ENCODE peak calls at places on chromosomes 12 and 14, in seven cellular contexts. R, K, I, X, P, H and N are unnamed samples.

GRCh38 chr12:102765736-102766135 is 151.3 kb downstream of the PAH start:
- DNase-seq in R (no peak), K (no peak), I (no peak), X (no peak), P (no peak), H (no peak), N (no peak)

GRCh38 chr12:29733060-29733459 is 50.7 kb downstream of the TMTC1 start:
- DNase-seq in R (no peak), K (no peak), I (no peak), X (no peak), P (no peak), H (no peak), N (no peak)

GRCh38 chr12:29794869-29795268 is 11.1 kb upstream of the TMTC1 start:
- DNase-seq in R (no peak), K (no peak), I (no peak), X (no peak), P (no peak), H (no peak), N (no peak)

GRCh38 chr12:54526800-54527630 is 22.4 kb upstream of the PDE1B start:
- DNase-seq in R (no peak), K (no peak), I (no peak), X (peak), P (no peak), H (no peak), N (no peak)

GRCh38 chr14:24426912-24427536 is 2.4 kb downstream of the CBLN3 start:
- DNase-seq in R (no peak), K (no peak), I (no peak), X (no peak), P (no peak), H (no peak), N (no peak)

GRCh38 chr12:8077207-8077606 is 4.9 kb upstream of the NECAP1 start:
- DNase-seq in R (no peak), K (no peak), I (no peak), X (no peak), P (no peak), H (no peak), N (no peak)

GRCh38 chr14:63933110-63933509 is 80.3 kb downstream of the SYNE2 start:
- DNase-seq in R (no peak), K (no peak), I (no peak), X (no peak), P (no peak), H (peak), N (no peak)

GRCh38 chr14:88535813-88536212 is 19.0 kb downstream of the PTPN21 start:
- DNase-seq in R (no peak), K (no peak), I (no peak), X (no peak), P (no peak), H (no peak), N (no peak)

GRCh38 chr12:21989819-21990412 is 48.7 kb upstream of the ABCC9 start:
- DNase-seq in R (no peak), K (no peak), I (no peak), X (peak), P (no peak), H (no peak), N (no peak)

GRCh38 chr12:5230151-5230550 is 186.5 kb downstream of the KCNA5 start:
- DNase-seq in R (no peak), K (no peak), I (peak), X (no peak), P (no peak), H (no peak), N (peak)

GRCh38 chr14:60723218-60724079 is 702 bp downstream of the SIX4 start:
- DNase-seq in R (no peak), K (no peak), I (no peak), X (peak), P (peak), H (no peak), N (no peak)

GRCh38 chr14:101109981-101110728 is 206.6 kb upstream of the RTL1 start:
- DNase-seq in R (no peak), K (no peak), I (no peak), X (no peak), P (no peak), H (no peak), N (no peak)

GRCh38 chr14:30143617-30144016 is 216.0 kb upstream of the PRKD1 start:
- DNase-seq in R (no peak), K (peak), I (peak), X (no peak), P (no peak), H (no peak), N (peak)

GRCh38 chr12:62722971-62723680 is 211.8 kb downstream of the PPM1H start:
- DNase-seq in R (no peak), K (no peak), I (no peak), X (no peak), P (no peak), H (no peak), N (no peak)

GRCh38 chr14:74628418-74628817 is 16.4 kb upstream of the LTBP2 start:
- DNase-seq in R (no peak), K (no peak), I (no peak), X (no peak), P (no peak), H (no peak), N (no peak)

GRCh38 chr12:116172224-116172849 is 105.2 kb downstream of the MED13L start:
- DNase-seq in R (no peak), K (no peak), I (no peak), X (no peak), P (no peak), H (no peak), N (no peak)

GRCh38 chr12:131628766-131629448 is 82.0 kb upstream of the SFSWAP start:
- DNase-seq in R (no peak), K (no peak), I (no peak), X (no peak), P (no peak), H (no peak), N (no peak)

GRCh38 chr14:65478596-65478995 is 66.1 kb downstream of the FUT8 start:
- DNase-seq in R (no peak), K (no peak), I (no peak), X (peak), P (no peak), H (no peak), N (no peak)

GRCh38 chr12:113933201-113933786 is 32.8 kb downstream of the RBM19 start:
- DNase-seq in R (no peak), K (peak), I (peak), X (no peak), P (no peak), H (no peak), N (peak)

GRCh38 chr12:111673503-111673902 is 12.3 kb downstream of the BRAP start:
- DNase-seq in R (no peak), K (no peak), I (no peak), X (peak), P (no peak), H (no peak), N (no peak)

GRCh38 chr12:95955549-95956159 is 12.5 kb downstream of the AMDHD1 start:
- DNase-seq in R (no peak), K (no peak), I (no peak), X (no peak), P (no peak), H (no peak), N (no peak)

GRCh38 chr14:30988509-30988908 is 36.9 kb upstream of the AP4S1 start:
- DNase-seq in R (no peak), K (no peak), I (no peak), X (no peak), P (no peak), H (no peak), N (peak)

GRCh38 chr12:53966070-53966384 is 6.9 kb upstream of the HOXC11 start:
- DNase-seq in R (no peak), K (no peak), I (no peak), X (no peak), P (no peak), H (no peak), N (no peak)

GRCh38 chr12:132449565-132450390 is 40.2 kb upstream of the FBRSL1 start:
- DNase-seq in R (no peak), K (no peak), I (no peak), X (no peak), P (no peak), H (peak), N (no peak)

GRCh38 chr14:78752789-78753188 is 582.6 kb downstream of the NRXN3 start:
- DNase-seq in R (no peak), K (no peak), I (no peak), X (peak), P (no peak), H (no peak), N (no peak)

GRCh38 chr12:93670104-93670503 is 7.1 kb upstream of the CRADD start:
- DNase-seq in R (no peak), K (no peak), I (no peak), X (no peak), P (no peak), H (no peak), N (no peak)

DNA sequence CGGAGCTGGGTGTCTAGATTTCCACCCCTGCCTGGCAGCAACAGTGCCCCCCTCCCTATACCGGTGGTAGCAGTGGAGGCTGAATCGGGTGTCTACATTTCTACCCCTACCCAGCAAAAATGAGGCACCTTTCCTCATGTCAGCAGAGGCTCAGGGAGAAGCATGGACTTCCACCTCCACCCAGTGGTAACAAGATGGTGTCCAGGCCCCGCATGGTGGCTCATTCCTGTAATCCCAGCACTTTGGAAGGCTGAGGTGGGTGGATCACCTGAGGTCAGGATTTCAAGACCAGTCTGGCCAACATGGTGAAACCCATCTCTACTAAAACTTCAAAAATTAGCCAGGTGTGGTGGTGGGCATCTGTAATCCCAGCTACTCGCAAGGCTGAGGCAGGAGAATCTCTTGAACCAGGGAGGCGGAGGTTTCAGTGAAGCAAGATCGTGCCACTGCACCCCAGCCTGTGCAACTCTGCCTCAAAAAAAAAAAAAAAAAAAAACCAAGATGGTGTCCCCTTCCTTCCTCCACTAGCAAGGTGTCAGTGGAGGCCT is 35.5 kb upstream of the OR5AU1 start:
- DNase-seq in R (no peak), K (no peak), I (no peak), X (no peak), P (no peak), H (no peak), N (no peak)
- H3K4me3 ChIP-seq in R (peak), K (no peak), I (no peak), X (peak), P (peak), H (no peak), N (no peak)

DNA sequence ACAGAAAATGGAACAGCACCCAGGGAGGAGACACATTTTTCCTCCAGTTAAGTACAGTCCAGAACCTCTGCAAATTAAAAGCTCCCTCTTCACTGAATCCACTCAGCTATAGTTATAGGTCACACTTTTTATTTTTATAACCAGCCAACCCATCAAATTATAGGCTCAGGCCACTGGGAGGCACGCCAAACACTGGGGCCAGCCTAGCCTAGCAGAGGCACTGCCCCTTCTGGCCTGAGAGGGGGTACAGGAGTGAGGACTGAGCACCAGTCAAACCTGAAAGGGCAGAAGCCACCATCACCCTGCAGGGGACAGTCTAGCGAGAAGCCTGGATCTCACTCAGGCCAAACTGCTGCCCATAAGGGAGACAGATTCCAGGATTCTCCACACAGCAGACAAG is 19.3 kb downstream of the FMNL3 start:
- DNase-seq in R (no peak), K (no peak), I (no peak), X (no peak), P (no peak), H (no peak), N (no peak)
- TF ChIP-seq CTCF in R (no peak), K (no peak), I (no peak), X (no peak), P (no peak), H (no peak), N (no peak)

GRCh38 chr12:52876371-52876770 is 27.6 kb upstream of the KRT78 start:
- DNase-seq in R (no peak), K (no peak), I (no peak), X (peak), P (peak), H (no peak), N (no peak)
- H3K4me3 ChIP-seq in R (no peak), K (no peak), I (no peak), X (no peak), P (no peak), H (no peak), N (no peak)

GRCh38 chr12:107622005-107622404 is 63.6 kb upstream of the PWP1 start:
- DNase-seq in R (no peak), K (no peak), I (no peak), X (peak), P (no peak), H (no peak), N (no peak)
- TF ChIP-seq CTCF in R (peak), K (peak), I (peak), X (peak), P (peak), H (peak), N (peak)

DNA sequence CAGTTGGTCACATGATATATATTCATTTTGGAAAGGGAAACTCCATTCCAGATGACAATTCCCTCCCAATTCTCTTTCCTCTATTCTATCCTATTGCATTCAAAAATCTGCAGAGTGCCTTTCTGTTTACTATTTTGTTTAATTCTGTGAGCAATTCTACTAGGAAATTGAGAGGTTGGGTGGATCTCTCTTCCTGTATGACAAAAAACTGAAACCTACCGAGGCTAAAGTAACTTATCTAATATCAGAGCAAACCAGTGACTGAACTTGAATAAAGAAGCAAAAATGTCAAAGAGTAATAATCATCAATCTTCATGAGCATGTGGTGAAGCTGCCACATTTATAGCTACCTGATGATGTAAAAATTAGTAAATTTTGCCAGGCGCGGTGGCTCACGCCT is 16.6 kb upstream of the ACTN1 start:
- DNase-seq in R (no peak), K (no peak), I (no peak), X (no peak), P (no peak), H (no peak), N (no peak)
- H3K4me3 ChIP-seq in R (no peak), K (no peak), I (no peak), X (no peak), P (no peak), H (no peak), N (no peak)

GRCh38 chr12:57112492-57113294 is 1.5 kb upstream of the STAT6 start:
- DNase-seq in R (no peak), K (no peak), I (no peak), X (no peak), P (no peak), H (no peak), N (no peak)
- TF ChIP-seq CTCF in R (peak), K (peak), I (no peak), X (peak), P (peak), H (peak), N (no peak)